ENCODE peak calls at places on chromosomes 16 and 17, in nine cellular contexts. U, S, D, K, V, H, T, N and F are unnamed samples.

GRCh38 chr16:75420987-75421819 is 12.1 kb downstream of the CFDP1 start:
- DNase-seq in U (peak), S (peak), D (peak), K (peak), V (no peak), H (no peak), T (peak), N (peak), F (peak)

GRCh38 chr16:85458952-85459351 is 154.2 kb upstream of the GSE1 start:
- DNase-seq in U (no peak), S (no peak), D (no peak), K (no peak), V (no peak), H (no peak), T (no peak), N (no peak), F (no peak)

GRCh38 chr16:17519041-17519440 is 48.3 kb upstream of the XYLT1 start:
- DNase-seq in U (no peak), S (no peak), D (no peak), K (no peak), V (no peak), H (no peak), T (no peak), N (no peak), F (no peak)

GRCh38 chr17:60388742-60389141 is 3.2 kb downstream of the USP32 start:
- DNase-seq in U (no peak), S (peak), D (no peak), K (no peak), V (no peak), H (no peak), T (no peak), N (no peak), F (no peak)

GRCh38 chr16:74770826-74771526 is 3.6 kb downstream of the FA2H start:
- DNase-seq in U (no peak), S (no peak), D (no peak), K (no peak), V (no peak), H (no peak), T (no peak), N (no peak), F (no peak)

GRCh38 chr16:35750157-35750689 is 2290.8 kb downstream of the TP53TG3F start:
- DNase-seq in U (no peak), S (no peak), D (no peak), K (no peak), V (no peak), H (no peak), T (no peak), N (no peak), F (no peak)

GRCh38 chr16:85396879-85397871 is 215.9 kb upstream of the GSE1 start:
- DNase-seq in U (no peak), S (no peak), D (no peak), K (peak), V (no peak), H (no peak), T (no peak), N (peak), F (no peak)

GRCh38 chr16:29714396-29714795 is 31.4 kb downstream of the C16orf54 start:
- DNase-seq in U (no peak), S (no peak), D (no peak), K (no peak), V (no peak), H (no peak), T (no peak), N (no peak), F (no peak)

GRCh38 chr16:2150418-2151187 is 2.2 kb downstream of the RAB26 start:
- DNase-seq in U (no peak), S (peak), D (peak), K (no peak), V (no peak), H (no peak), T (no peak), N (peak), F (no peak)

GRCh38 chr17:50501054-50501453 is 7.2 kb upstream of the MYCBPAP start:
- DNase-seq in U (no peak), S (peak), D (no peak), K (peak), V (no peak), H (no peak), T (no peak), N (peak), F (no peak)

GRCh38 chr17:80705988-80706387 is 161.3 kb downstream of the RPTOR start:
- DNase-seq in U (no peak), S (no peak), D (no peak), K (no peak), V (no peak), H (no peak), T (no peak), N (no peak), F (no peak)

GRCh38 chr16:89046491-89046890 is 47.2 kb upstream of the ACSF3 start:
- DNase-seq in U (no peak), S (no peak), D (no peak), K (no peak), V (no peak), H (no peak), T (no peak), N (no peak), F (no peak)